ENCODE peak calls at places on chromosomes 11 and 22, in four cellular contexts. N, L, G and M are unnamed samples.

GRCh38 chr22:49972163-49973017 is 11.8 kb downstream of the PIM3 start:
- DNase-seq in L (no peak), N (peak), G (peak), M (peak)

GRCh38 chr22:17939579-17939978 is 84.8 kb downstream of the MICAL3 start:
- DNase-seq in N (no peak), G (no peak), L (no peak), M (no peak)

GRCh38 chr11:134098566-134099184 is 29.8 kb downstream of the JAM3 start:
- DNase-seq in N (no peak), L (no peak), G (no peak), M (no peak)

GRCh38 chr22:18081416-18081815 is 3.6 kb downstream of the PEX26 start:
- DNase-seq in L (no peak), G (no peak), N (no peak), M (no peak)

GRCh38 chr22:45493286-45493771 is 9.4 kb upstream of the FBLN1 start:
- DNase-seq in L (peak), G (peak), N (peak), M (no peak)

GRCh38 chr22:37455896-37456295 is 28.6 kb upstream of the ELFN2 start:
- DNase-seq in G (no peak), L (peak), N (no peak), M (no peak)

GRCh38 chr11:74739546-74740270 is 8.5 kb upstream of the CHRDL2 start:
- DNase-seq in G (peak), N (no peak), L (peak), M (no peak)

GRCh38 chr22:38220163-38220562 is 18.4 kb downstream of the MAFF start:
- DNase-seq in N (no peak), L (no peak), G (no peak), M (no peak)

GRCh38 chr11:85096939-85097338 is 530.2 kb downstream of the DLG2 start:
- DNase-seq in L (no peak), G (no peak), N (no peak), M (no peak)

GRCh38 chr11:19777342-19778102 is 64.9 kb downstream of the NAV2 start:
- DNase-seq in N (no peak), L (peak), G (peak), M (no peak)

GRCh38 chr11:36165638-36166389 is 123.4 kb downstream of the COMMD9 start:
- DNase-seq in N (no peak), L (no peak), G (no peak), M (no peak)

GRCh38 chr11:65778431-65778900 is 2.3 kb downstream of the AP5B1 start:
- DNase-seq in L (no peak), G (peak), N (peak), M (no peak)

GRCh38 chr11:69638941-69639681 is 1.8 kb upstream of the CCND1 start:
- DNase-seq in G (peak), L (peak), N (peak), M (peak)

GRCh38 chr11:87063982-87064381 is 26.2 kb downstream of the TMEM135 start:
- DNase-seq in L (no peak), N (no peak), G (no peak), M (no peak)

GRCh38 chr11:125085301-125086081 is 22.4 kb downstream of the SLC37A2 start:
- DNase-seq in N (no peak), G (peak), L (no peak), M (no peak)
- TF ChIP-seq CTCF in N (no peak), G (peak), L (no peak), M (no peak)

GRCh38 chr11:64447717-64448598 is 89.0 kb downstream of the RPS6KA4 start:
- DNase-seq in L (peak), N (peak), G (no peak), M (no peak)
- TF ChIP-seq CTCF in L (no peak), N (no peak), G (no peak), M (no peak)

GRCh38 chr11:43947003-43947500 is 4.6 kb downstream of the C11orf96 start:
- DNase-seq in L (no peak), G (no peak), N (no peak), M (no peak)
- TF ChIP-seq CTCF in L (peak), G (peak), N (no peak), M (no peak)

GRCh38 chr22:40782521-40782920 is 36.6 kb downstream of the SLC25A17 start:
- DNase-seq in G (no peak), N (no peak), L (no peak), M (no peak)
- TF ChIP-seq CTCF in G (no peak), N (no peak), L (no peak), M (no peak)

DNA sequence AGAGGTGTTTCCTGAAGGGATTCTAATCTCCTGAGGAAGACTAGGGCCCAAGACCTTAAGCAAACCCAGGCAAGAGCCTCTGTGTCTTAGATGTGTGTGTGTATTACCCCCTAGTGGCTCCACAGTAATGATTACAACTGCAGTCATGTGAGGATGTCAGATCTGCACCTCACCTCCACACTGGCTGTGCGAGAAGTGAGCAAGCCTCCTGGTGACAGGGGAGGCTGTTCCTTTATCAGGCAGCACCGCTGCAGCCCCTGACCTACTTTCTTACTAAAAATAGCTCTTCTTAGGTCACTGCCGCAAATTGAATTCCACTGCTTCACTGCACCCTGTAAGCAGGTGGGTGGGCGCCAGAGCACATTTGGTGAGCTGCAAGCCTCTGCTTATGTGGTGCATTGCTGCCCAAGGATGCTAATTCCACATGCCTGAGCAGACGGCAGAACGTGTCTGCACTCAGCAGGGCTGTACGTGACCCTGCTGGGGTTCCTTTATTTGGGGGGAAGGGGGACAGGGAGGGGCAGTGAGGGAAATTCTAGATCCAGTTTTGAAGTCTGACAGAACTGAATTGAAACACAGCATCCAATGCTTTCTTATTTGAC is 112.4 kb downstream of the KCNC1 start:
- DNase-seq in L (peak), G (no peak), N (no peak), M (no peak)
- TF ChIP-seq CTCF in L (peak), G (peak), N (no peak), M (no peak)